ENCODE peak calls at places on chromosomes 6 and 20, in ten cellular contexts. Y, K, T, Q, A, B, M, V, O and C are unnamed samples.

GRCh38 chr6:128507337-128508310 is 12.8 kb downstream of the PTPRK start:
- DNase-seq in Y (no peak), V (peak; percentile 74), M (peak; percentile 16), A (no peak), O (peak; percentile 34), K (no peak), Q (no peak), T (no peak), B (no peak), C (no peak)

GRCh38 chr20:24918579-24919566 is 30.2 kb upstream of the CST7 start:
- DNase-seq in Y (no peak), O (no peak), M (no peak), T (no peak), B (no peak), V (peak; percentile 15), K (no peak), A (no peak), Q (no peak), C (no peak)

GRCh38 chr20:40997116-40997515 is 31.5 kb upstream of the TOP1 start:
- DNase-seq in O (no peak), M (no peak), Y (no peak), K (no peak), T (no peak), V (no peak), B (no peak), Q (no peak), A (no peak), C (no peak)

GRCh38 chr6:106147476-106147875 is 61.3 kb downstream of the PRDM1 start:
- DNase-seq in Y (no peak), B (no peak), V (no peak), O (no peak), Q (no peak), T (no peak), K (no peak), A (peak; percentile 15), M (no peak), C (no peak)

GRCh38 chr20:62211769-62212288 is 8.2 kb downstream of the HRH3 start:
- DNase-seq in Q (no peak), K (no peak), O (no peak), V (no peak), A (no peak), B (no peak), M (no peak), Y (no peak), T (no peak), C (no peak)

GRCh38 chr6:123802351-123802696 is 1.3 kb upstream of the NKAIN2 start:
- DNase-seq in Q (no peak), A (no peak), K (no peak), O (no peak), M (no peak), V (no peak), B (no peak), Y (no peak), T (no peak), C (no peak)

GRCh38 chr20:36728986-36729385 is 16.9 kb downstream of the NDRG3 start:
- DNase-seq in M (peak; percentile 19), Y (no peak), O (no peak), B (no peak), T (no peak), Q (no peak), K (no peak), A (no peak), V (no peak), C (no peak)

GRCh38 chr20:56689318-56689717 is 60.2 kb downstream of the TFAP2C start:
- DNase-seq in B (no peak), M (peak; percentile 82), A (peak; percentile 84), V (no peak), Y (no peak), K (no peak), Q (no peak), T (no peak), O (no peak), C (no peak)

GRCh38 chr20:49340161-49340966 is 62.5 kb upstream of the ZNFX1 start:
- DNase-seq in Y (no peak), V (no peak), O (no peak), Q (peak; percentile 45), T (no peak), M (no peak), K (no peak), B (no peak), A (no peak), C (no peak)

GRCh38 chr6:2909718-2910117 is 6.6 kb upstream of the SERPINB9 start:
- DNase-seq in M (no peak), O (no peak), K (no peak), A (no peak), T (no peak), V (no peak), B (no peak), Y (no peak), Q (no peak), C (no peak)

GRCh38 chr6:110813813-110814487 is 1.3 kb downstream of the CDK19 start:
- DNase-seq in Y (no peak), O (no peak), A (peak; percentile 13), V (peak; percentile 40), K (peak; percentile 14), Q (no peak), T (no peak), B (no peak), M (no peak), C (no peak)

GRCh38 chr6:36697481-36697903 is at the start of gene RAB44:
- DNase-seq in O (no peak), V (no peak), Q (no peak), M (no peak), B (no peak), K (no peak), Y (no peak), T (no peak), A (no peak), C (peak; percentile 74)

GRCh38 chr20:43191946-43192847 is 2.5 kb upstream of the PTPRT start:
- DNase-seq in M (peak; percentile 6), V (no peak), A (peak; percentile 29), B (no peak), Y (no peak), Q (no peak), T (peak; percentile 46), O (peak; percentile 28), K (no peak), C (no peak)

GRCh38 chr6:45965787-45966186 is 49.9 kb downstream of the CLIC5 start:
- DNase-seq in V (no peak), Y (no peak), Q (no peak), A (no peak), B (no peak), T (no peak), M (peak; percentile 76), O (no peak), K (no peak), C (no peak)

GRCh38 chr6:106064103-106064502 is 22.0 kb upstream of the PRDM1 start:
- DNase-seq in O (no peak), M (no peak), Q (no peak), A (no peak), B (peak; percentile 50), T (no peak), Y (no peak), K (no peak), V (no peak), C (no peak)

GRCh38 chr6:52724406-52725121 is 38.7 kb downstream of the GSTA2 start:
- DNase-seq in M (peak; percentile 82), Q (peak; percentile 78), O (peak; percentile 91), T (peak; percentile 93), K (peak; percentile 94), V (peak; percentile 88), Y (peak; percentile 63), A (peak; percentile 39), B (peak; percentile 71), C (peak; percentile 78)

GRCh38 chr6:145063091-145063490 is 672.2 kb downstream of the EPM2A start:
- DNase-seq in V (no peak), B (no peak), M (no peak), O (no peak), Y (no peak), A (no peak), Q (no peak), T (no peak), K (no peak), C (no peak)

GRCh38 chr20:21240394-21240793 is 62.7 kb upstream of the XRN2 start:
- DNase-seq in K (no peak), A (no peak), B (no peak), Q (no peak), V (no peak), M (no peak), Y (no peak), T (no peak), O (no peak), C (no peak)
- TF ChIP-seq CTCF in K (no peak), A (no peak), B (no peak), Q (no peak), V (no peak), M (no peak), Y (peak; percentile 11), T (no peak), O (no peak), C (no peak)

DNA sequence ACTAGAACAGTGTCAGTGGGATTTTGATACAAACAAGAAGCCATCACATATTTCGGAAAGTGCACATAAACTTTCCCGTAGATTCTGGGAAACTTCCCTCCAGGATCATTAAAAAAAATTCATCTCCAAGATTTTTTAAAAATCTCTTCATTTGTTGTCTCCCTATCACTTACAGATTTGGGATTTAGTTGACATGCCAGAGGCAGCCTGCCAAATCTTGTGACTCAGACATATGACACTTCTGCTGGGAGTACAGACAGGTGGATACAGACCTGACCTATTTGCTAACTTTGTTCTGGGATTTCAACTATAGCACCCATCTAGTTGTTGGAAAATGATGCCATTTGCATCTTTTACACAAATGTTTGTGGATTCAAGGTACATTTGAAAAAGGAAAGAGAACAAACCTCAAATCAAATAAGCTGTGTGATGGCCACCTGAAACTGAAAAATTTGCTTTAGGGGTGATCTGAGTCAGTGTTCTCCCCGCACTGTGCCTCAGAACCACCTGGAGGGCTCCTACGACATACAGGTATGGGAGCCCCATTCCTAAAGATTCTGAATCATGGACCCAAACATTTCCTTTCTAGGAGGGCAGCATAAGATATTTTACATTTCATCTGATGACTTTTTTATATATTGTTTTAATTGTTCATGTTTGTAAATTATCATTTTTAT is 21.9 kb upstream of the CD2AP start:
- DNase-seq in B (no peak), M (no peak), K (no peak), T (peak; percentile 72), Y (no peak), V (peak; percentile 69), A (peak; percentile 42), O (peak; percentile 80), Q (no peak), C (no peak)
- H3K4me1 ChIP-seq in B (no peaks in the 10 kb centered on the region), M (no peaks in the 10 kb centered on the region), K (no peaks in the 10 kb centered on the region), T (peaks cover 32% of the 10 kb centered on the region), Y (peaks cover 7% of the 10 kb centered on the region), V (peaks cover under 1% of the 10 kb centered on the region), A (peaks cover 10% of the 10 kb centered on the region), O (peaks cover 45% of the 10 kb centered on the region), Q (no peaks in the 10 kb centered on the region), C (no peaks in the 10 kb centered on the region)

GRCh38 chr6:165766457-165766856 is 103.4 kb upstream of the PDE10A start:
- DNase-seq in M (peak; percentile 57), V (no peak), O (no peak), Q (no peak), A (no peak), T (no peak), K (no peak), B (no peak), Y (no peak), C (no peak)
- TF ChIP-seq CTCF in M (no peak), V (no peak), O (no peak), Q (no peak), A (no peak), T (no peak), K (no peak), B (no peak), Y (no peak), C (no peak)

GRCh38 chr6:149845549-149845948 is 18.6 kb downstream of the LRP11 start:
- DNase-seq in B (no peak), Q (no peak), K (no peak), M (no peak), V (no peak), O (no peak), Y (no peak), T (no peak), A (no peak), C (no peak)
- H3K4me1 ChIP-seq in B (peaks cover 23% of the 10 kb centered on the region), Q (peaks cover 31% of the 10 kb centered on the region), K (peaks cover 27% of the 10 kb centered on the region), M (no peaks in the 10 kb centered on the region), V (no peaks in the 10 kb centered on the region), O (peaks cover 19% of the 10 kb centered on the region), Y (peaks cover 54% of the 10 kb centered on the region), T (peaks cover 15% of the 10 kb centered on the region), A (peaks cover 86% of the 10 kb centered on the region), C (no peaks in the 10 kb centered on the region)